ENCODE peak calls at places on chromosomes 7 and 10, in ten cellular contexts. F is IMR-90; R is endothelial cell of umbilical vein; C is mammary epithelial cell; N is CD4-positive, CD25-positive, alpha-beta regulatory T cell; K is PC-9; G is MM.1S; J is trophoblast cell; X is Panc1; U is astrocyte. A is an unnamed sample.

GRCh38 chr7:133591704-133592340 is 338.9 kb downstream of the EXOC4 start:
- DNase-seq in K (no peak), U (no peak), R (no peak), X (no peak), F (no peak), G (no peak), C (no peak), J (no peak), N (no peak), A (no peak)

GRCh38 chr7:44226396-44226753 is 25.6 kb downstream of the YKT6 start:
- DNase-seq in R (no peak), X (no peak), N (no peak), G (no peak), F (no peak), J (no peak), U (no peak), K (no peak), C (no peak), A (no peak)

GRCh38 chr7:153604-154003 is 38.8 kb upstream of the FAM20C start:
- DNase-seq in C (no peak), N (no peak), F (no peak), J (no peak), K (no peak), R (no peak), U (no peak), X (no peak), G (no peak), A (no peak)

GRCh38 chr10:36559990-36560389 is 565.4 kb upstream of the ANKRD30A start:
- DNase-seq in K (no peak), F (peak), N (no peak), U (peak), R (no peak), G (no peak), X (no peak), J (no peak), C (no peak), A (no peak)

GRCh38 chr7:80859272-80859970 is 59.4 kb downstream of the SEMA3C start:
- DNase-seq in C (no peak), U (no peak), J (no peak), N (no peak), X (no peak), R (no peak), G (no peak), K (no peak), F (peak), A (no peak)

GRCh38 chr10:86330778-86331763 is 35.5 kb downstream of the GRID1 start:
- DNase-seq in N (no peak), U (no peak), X (no peak), J (no peak), K (no peak), G (no peak), R (no peak), C (no peak), F (no peak), A (no peak)

GRCh38 chr7:24500599-24501451 is 72.4 kb upstream of the PALS2 start:
- DNase-seq in R (no peak), F (no peak), X (no peak), K (no peak), U (no peak), C (no peak), G (no peak), J (no peak), N (no peak), A (no peak)

GRCh38 chr7:69067397-69067796 is 530.9 kb upstream of the AUTS2 start:
- DNase-seq in K (peak), R (no peak), X (no peak), F (no peak), J (peak), G (no peak), C (no peak), U (peak), N (no peak), A (no peak)

GRCh38 chr7:92963599-92963998 is 127.2 kb upstream of the CDK6 start:
- DNase-seq in J (no peak), R (no peak), K (no peak), C (no peak), G (no peak), F (no peak), U (no peak), N (no peak), X (no peak), A (no peak)

GRCh38 chr10:29150010-29150409 is 138.9 kb upstream of the LYZL1 start:
- DNase-seq in G (no peak), X (no peak), J (no peak), N (no peak), F (no peak), R (peak), U (peak), C (no peak), K (peak), A (no peak)

GRCh38 chr7:76390092-76390491 is 19.4 kb downstream of the SSC4D start:
- DNase-seq in U (no peak), F (no peak), N (no peak), C (no peak), K (no peak), G (no peak), R (no peak), J (no peak), X (no peak), A (no peak)

GRCh38 chr7:76393116-76394031 is 16.1 kb downstream of the SSC4D start:
- DNase-seq in K (peak), J (peak), U (peak), R (peak), C (peak), X (peak), F (peak), G (peak), N (peak), A (peak)

GRCh38 chr7:76394962-76395361 is 14.5 kb downstream of the SSC4D start:
- DNase-seq in F (no peak), G (no peak), J (no peak), N (no peak), R (no peak), C (no peak), X (no peak), K (no peak), U (no peak), A (no peak)

GRCh38 chr7:76396039-76396732 is 13.3 kb downstream of the SSC4D start:
- DNase-seq in F (no peak), C (no peak), X (no peak), K (no peak), G (no peak), J (no peak), U (no peak), R (no peak), N (no peak), A (no peak)

DNA sequence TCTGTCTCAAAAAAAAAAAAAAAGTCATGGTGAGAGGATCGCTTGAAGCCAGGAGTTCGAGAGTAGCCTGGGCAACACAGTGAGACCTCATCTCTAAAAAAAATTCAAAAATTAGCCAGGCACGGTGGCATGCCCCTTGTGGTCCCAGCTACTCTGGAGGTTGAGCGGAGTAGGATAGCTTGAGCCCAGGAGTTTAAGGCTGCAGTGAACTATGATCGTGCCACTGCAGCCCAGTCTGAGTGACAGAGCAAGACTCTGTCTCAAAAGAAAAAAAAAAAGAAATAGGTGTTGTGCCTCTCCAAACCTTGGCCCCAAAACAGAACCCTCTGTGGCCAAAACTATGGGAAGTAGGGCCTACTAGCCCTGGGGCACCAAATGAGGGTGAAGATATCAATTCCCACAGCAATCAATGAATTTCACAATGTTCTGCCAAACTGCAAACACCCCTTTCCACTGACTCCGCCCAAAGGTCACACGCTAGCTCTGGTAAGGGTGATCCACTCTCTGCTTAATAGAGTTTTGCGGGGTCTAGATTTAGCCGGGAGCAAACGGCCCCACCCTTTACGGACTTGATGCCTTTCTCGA is 16.9 kb downstream of the SSC4D start:
- DNase-seq in K (no peak), F (no peak), X (no peak), C (no peak), J (no peak), G (no peak), U (no peak), N (no peak), R (no peak), A (no peak)
- H3K27ac ChIP-seq in K (peak), F (peak), X (peak), C (peak), J (no peak), G (peak), U (peak), N (peak), R (no peak), A (peak)

GRCh38 chr10:78805176-78805575 is 263.6 kb upstream of the ZMIZ1 start:
- DNase-seq in G (no peak), J (no peak), R (no peak), N (no peak), X (no peak), C (peak), U (peak), F (peak), K (no peak), A (peak)
- H3K27ac ChIP-seq in G (no peak), J (peak), R (no peak), N (no peak), X (no peak), C (no peak), U (peak), F (peak), K (no peak), A (peak)

DNA sequence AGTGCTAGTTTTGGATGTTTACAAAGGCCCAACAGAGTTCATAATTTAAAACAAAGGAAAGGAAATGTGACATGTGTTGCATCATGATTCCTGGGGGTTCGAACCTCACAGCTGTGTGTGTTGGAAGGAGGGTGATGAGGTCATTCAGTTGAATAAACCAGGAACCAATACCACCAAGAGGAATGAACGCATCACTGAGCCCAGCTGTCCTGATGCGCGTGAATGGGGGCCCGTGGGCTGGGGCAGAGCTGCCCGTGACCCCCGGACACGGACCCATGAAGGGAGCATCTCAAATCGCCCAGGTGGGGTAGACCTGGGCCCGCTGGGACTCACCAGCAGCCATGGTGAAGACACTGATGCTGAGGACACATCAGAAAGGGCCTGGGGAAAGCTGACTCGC is 33.0 kb downstream of the BRI3 start:
- DNase-seq in F (peak), G (no peak), J (no peak), R (no peak), K (no peak), X (no peak), C (no peak), N (no peak), U (no peak), A (no peak)
- H3K27ac ChIP-seq in F (no peak), G (no peak), J (no peak), R (no peak), K (no peak), X (no peak), C (no peak), N (no peak), U (no peak), A (no peak)

DNA sequence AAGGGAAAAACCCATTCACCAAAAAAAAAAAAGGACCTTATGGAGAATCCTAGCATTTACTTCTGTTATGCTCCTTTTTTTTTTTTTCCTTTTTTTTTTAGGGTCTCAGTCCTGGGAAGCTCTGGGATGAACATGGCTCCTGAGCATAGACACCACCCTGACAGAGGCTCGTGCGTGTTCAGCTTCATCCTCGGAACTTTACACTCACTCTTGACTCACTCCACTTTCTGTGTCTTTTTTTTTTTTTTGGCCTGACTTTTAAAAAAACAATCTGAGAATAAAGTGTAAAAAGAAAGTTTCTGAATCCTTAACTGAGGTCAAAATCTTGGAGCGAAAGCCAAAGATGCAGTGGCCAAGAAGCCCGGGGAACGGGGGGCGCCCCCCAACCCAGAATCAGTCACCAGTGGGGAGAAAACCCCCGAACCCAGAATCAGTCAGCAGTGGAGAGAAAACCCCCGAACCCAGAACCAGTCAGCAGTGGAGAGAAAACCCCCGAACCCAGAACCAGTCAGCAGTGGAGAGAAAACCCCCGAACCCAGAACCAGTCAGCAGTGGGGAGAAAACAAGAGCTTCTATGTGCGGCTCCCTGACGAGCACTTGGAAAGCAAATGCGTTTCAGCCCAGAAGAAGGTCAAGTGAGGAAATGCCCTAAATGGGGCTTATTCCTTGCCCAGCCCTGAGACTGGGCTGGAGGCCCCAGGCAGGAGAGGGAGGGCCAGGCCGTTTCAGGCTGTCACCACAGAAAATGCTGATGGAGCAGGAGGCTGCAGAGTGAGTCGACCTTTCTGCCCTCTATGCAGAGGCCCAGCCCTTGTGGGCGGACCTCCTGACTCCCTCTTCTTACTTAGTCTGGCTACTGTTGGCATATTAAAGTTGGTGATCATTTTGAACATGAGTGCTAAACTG is 19.0 kb upstream of the PFKP start:
- DNase-seq in U (peak), C (no peak), J (no peak), X (no peak), R (no peak), N (no peak), K (no peak), F (peak), G (no peak), A (no peak)
- H3K27ac ChIP-seq in U (peak), C (no peak), J (peak), X (no peak), R (no peak), N (no peak), K (no peak), F (peak), G (no peak), A (no peak)

GRCh38 chr10:77576633-77577032 is 61.0 kb downstream of the KCNMA1 start:
- DNase-seq in U (no peak), G (no peak), K (no peak), R (no peak), J (no peak), X (no peak), C (no peak), N (no peak), F (no peak), A (no peak)

GRCh38 chr10:77580500-77580899 is 57.1 kb downstream of the KCNMA1 start:
- DNase-seq in R (no peak), J (no peak), N (no peak), C (no peak), U (no peak), X (no peak), K (no peak), F (no peak), G (no peak), A (no peak)

GRCh38 chr10:77576007-77576367 is 61.6 kb downstream of the KCNMA1 start:
- DNase-seq in U (no peak), G (no peak), R (no peak), N (no peak), C (no peak), J (no peak), X (no peak), K (no peak), F (no peak), A (no peak)

GRCh38 chr10:77577666-77578229 is 59.9 kb downstream of the KCNMA1 start:
- DNase-seq in K (no peak), C (no peak), R (no peak), F (no peak), X (no peak), J (no peak), G (no peak), N (no peak), U (no peak), A (no peak)

GRCh38 chr10:77578583-77579227 is 58.9 kb downstream of the KCNMA1 start:
- DNase-seq in C (peak), G (no peak), K (no peak), U (peak), J (no peak), N (no peak), X (no peak), R (peak), F (peak), A (no peak)
- H3K27ac ChIP-seq in C (no peak), G (no peak), K (no peak), U (no peak), J (no peak), N (no peak), X (peak), R (no peak), F (no peak), A (no peak)

GRCh38 chr10:75284097-75284485 is 48.3 kb upstream of the COMTD1 start:
- DNase-seq in G (no peak), U (no peak), X (no peak), N (no peak), C (no peak), J (no peak), R (no peak), K (no peak), F (no peak), A (no peak)
- H3K27ac ChIP-seq in G (no peak), U (no peak), X (no peak), N (no peak), C (no peak), J (no peak), R (no peak), K (no peak), F (peak), A (no peak)